ENCODE peak calls at places on chromosomes 5 and 9, in eight cellular contexts. H, W, Z, E, B, S, Q and Y are unnamed samples. For H3K9me3, the result is how much of the 10 kb centered on the place peaks cover.

GRCh38 chr5:128276537-128277216 is 193.1 kb downstream of the SLC12A2 start:
- DNase-seq in H (peak), W (peak), Z (no peak), E (peak), B (no peak), S (no peak), Q (no peak), Y (no peak)

GRCh38 chr9:95623614-95624013 is 106.8 kb upstream of the PTCH1 start:
- DNase-seq in H (peak), W (no peak), Z (no peak), E (no peak), B (no peak), S (no peak), Q (no peak), Y (no peak)

GRCh38 chr9:22201256-22201655 is 192.2 kb upstream of the CDKN2B start:
- DNase-seq in H (no peak), W (no peak), Z (no peak), E (peak), B (no peak), S (no peak), Q (no peak), Y (no peak)

GRCh38 chr5:28473531-28474107 is 1435.2 kb upstream of the CDH9 start:
- DNase-seq in H (peak), W (peak), Z (no peak), E (no peak), B (peak), S (no peak), Q (peak), Y (peak)

GRCh38 chr5:73233461-73234151 is 60.6 kb downstream of the TMEM174 start:
- DNase-seq in H (no peak), W (peak), Z (no peak), E (no peak), B (peak), S (peak), Q (no peak), Y (no peak)

GRCh38 chr5:167920589-167920988 is 370.9 kb upstream of the WWC1 start:
- DNase-seq in H (peak), W (no peak), Z (no peak), E (peak), B (no peak), S (no peak), Q (no peak), Y (no peak)

GRCh38 chr9:76176176-76176575 is 218.1 kb downstream of the RFK start:
- DNase-seq in H (no peak), W (no peak), Z (no peak), E (no peak), B (no peak), S (no peak), Q (no peak), Y (no peak)

GRCh38 chr9:4537581-4537980 is 47.3 kb downstream of the SLC1A1 start:
- DNase-seq in H (peak), W (no peak), Z (no peak), E (no peak), B (no peak), S (no peak), Q (no peak), Y (no peak)

GRCh38 chr5:122967625-122968024 is 68.9 kb downstream of the PPIC start:
- DNase-seq in H (no peak), W (no peak), Z (no peak), E (no peak), B (no peak), S (no peak), Q (peak), Y (no peak)

GRCh38 chr9:123426406-123426805 is 70.4 kb downstream of the CRB2 start:
- DNase-seq in H (no peak), W (no peak), Z (no peak), E (no peak), B (no peak), S (no peak), Q (peak), Y (peak)

GRCh38 chr5:65152131-65152530 is 329.6 kb downstream of the ADAMTS6 start:
- DNase-seq in H (peak), W (peak), Z (no peak), E (peak), B (no peak), S (no peak), Q (no peak), Y (no peak)

GRCh38 chr9:129888809-129889460 is 53.7 kb downstream of the USP20 start:
- DNase-seq in H (no peak), W (no peak), Z (no peak), E (no peak), B (no peak), S (no peak), Q (no peak), Y (no peak)

GRCh38 chr5:143402464-143403356 is 776 bp downstream of the NR3C1 start:
- DNase-seq in H (peak), W (peak), Z (no peak), E (peak), B (peak), S (peak), Q (peak), Y (peak)

GRCh38 chr9:76610009-76610352 is 151.0 kb downstream of the GCNT1 start:
- DNase-seq in H (no peak), W (peak), Z (no peak), E (peak), B (no peak), S (no peak), Q (no peak), Y (no peak)

GRCh38 chr9:134962998-134963364 is 45.3 kb upstream of the FCN1 start:
- DNase-seq in H (no peak), W (no peak), Z (no peak), E (no peak), B (no peak), S (no peak), Q (no peak), Y (no peak)

GRCh38 chr5:55440188-55440646 is 94.5 kb downstream of the PLPP1 start:
- DNase-seq in H (no peak), W (no peak), Z (no peak), E (peak), B (peak), S (peak), Q (no peak), Y (no peak)

GRCh38 chr9:92950359-92950955 is 3.1 kb downstream of the FGD3 start:
- DNase-seq in H (peak), W (no peak), Z (no peak), E (peak), B (no peak), S (no peak), Q (no peak), Y (no peak)

GRCh38 chr5:73796164-73797141 is 170.5 kb downstream of the ARHGEF28 start:
- DNase-seq in H (peak), W (peak), Z (no peak), E (peak), B (no peak), S (no peak), Q (no peak), Y (no peak)

GRCh38 chr9:107108367-107108766 is 174.7 kb upstream of the RAD23B start:
- DNase-seq in H (no peak), W (no peak), Z (no peak), E (no peak), B (no peak), S (no peak), Q (no peak), Y (no peak)

GRCh38 chr9:114141553-114142548 is 13.5 kb upstream of the COL27A1 start:
- DNase-seq in H (peak), W (peak), Z (no peak), E (peak), B (no peak), S (no peak), Q (no peak), Y (no peak)

GRCh38 chr5:153784277-153784676 is 254.4 kb downstream of the FAM114A2 start:
- DNase-seq in H (no peak), W (no peak), Z (no peak), E (peak), B (no peak), S (no peak), Q (no peak), Y (no peak)

GRCh38 chr5:75509956-75510355 is 1.5 kb downstream of the CERT1 start:
- DNase-seq in H (peak), W (peak), Z (no peak), E (peak), B (peak), S (peak), Q (no peak), Y (no peak)

GRCh38 chr5:36403601-36404311 is 102.1 kb upstream of the RANBP3L start:
- DNase-seq in H (no peak), W (no peak), Z (no peak), E (peak), B (no peak), S (no peak), Q (no peak), Y (no peak)

GRCh38 chr5:75690669-75691068 is 26.6 kb downstream of the POC5 start:
- DNase-seq in H (no peak), W (no peak), Z (no peak), E (no peak), B (no peak), S (peak), Q (no peak), Y (no peak)

GRCh38 chr9:89000973-89001916 is 10.0 kb downstream of the S1PR3 start:
- DNase-seq in H (peak), W (peak), Z (peak), E (peak), B (peak), S (peak), Q (peak), Y (peak)

GRCh38 chr5:137181685-137182084 is 317.4 kb downstream of the SPOCK1 start:
- DNase-seq in H (no peak), W (no peak), Z (no peak), E (no peak), B (no peak), S (peak), Q (no peak), Y (no peak)

GRCh38 chr5:40680741-40681350 is 1.1 kb downstream of the PTGER4 start:
- DNase-seq in H (no peak), W (no peak), Z (no peak), E (no peak), B (peak), S (peak), Q (no peak), Y (no peak)

GRCh38 chr9:124551472-124552339 is 44.5 kb upstream of the NR5A1 start:
- DNase-seq in H (peak), W (peak), Z (peak), E (peak), B (peak), S (peak), Q (peak), Y (peak)

GRCh38 chr5:97165726-97166125 is 17.3 kb downstream of the RIOK2 start:
- DNase-seq in H (no peak), W (peak), Z (no peak), E (no peak), B (no peak), S (no peak), Q (no peak), Y (no peak)

GRCh38 chr5:106127341-106127781 is 1543.4 kb downstream of the EFNA5 start:
- DNase-seq in H (peak), W (peak), Z (no peak), E (no peak), B (no peak), S (no peak), Q (peak), Y (no peak)

GRCh38 chr5:68405026-68405684 is 189.6 kb downstream of the PIK3R1 start:
- DNase-seq in H (peak), W (peak), Z (no peak), E (peak), B (no peak), S (no peak), Q (no peak), Y (no peak)

GRCh38 chr5:139704748-139705147 is 56.6 kb downstream of the CXXC5 start:
- DNase-seq in H (no peak), W (no peak), Z (no peak), E (no peak), B (no peak), S (no peak), Q (no peak), Y (no peak)

GRCh38 chr5:157143127-157143959 is 678 bp upstream of the MED7 start:
- DNase-seq in H (no peak), W (no peak), Z (no peak), E (peak), B (no peak), S (peak), Q (peak), Y (no peak)

GRCh38 chr9:81537964-81538363 is 151.4 kb downstream of the TLE1 start:
- DNase-seq in H (no peak), W (no peak), Z (no peak), E (no peak), B (no peak), S (peak), Q (no peak), Y (no peak)

GRCh38 chr5:91110709-91111108 is 272.4 kb downstream of the ARRDC3 start:
- DNase-seq in H (no peak), W (no peak), Z (no peak), E (peak), B (no peak), S (no peak), Q (no peak), Y (no peak)

GRCh38 chr5:80864109-80864508 is 96.1 kb upstream of the RASGRF2 start:
- DNase-seq in H (no peak), W (no peak), Z (no peak), E (no peak), B (no peak), S (no peak), Q (no peak), Y (no peak)

DNA sequence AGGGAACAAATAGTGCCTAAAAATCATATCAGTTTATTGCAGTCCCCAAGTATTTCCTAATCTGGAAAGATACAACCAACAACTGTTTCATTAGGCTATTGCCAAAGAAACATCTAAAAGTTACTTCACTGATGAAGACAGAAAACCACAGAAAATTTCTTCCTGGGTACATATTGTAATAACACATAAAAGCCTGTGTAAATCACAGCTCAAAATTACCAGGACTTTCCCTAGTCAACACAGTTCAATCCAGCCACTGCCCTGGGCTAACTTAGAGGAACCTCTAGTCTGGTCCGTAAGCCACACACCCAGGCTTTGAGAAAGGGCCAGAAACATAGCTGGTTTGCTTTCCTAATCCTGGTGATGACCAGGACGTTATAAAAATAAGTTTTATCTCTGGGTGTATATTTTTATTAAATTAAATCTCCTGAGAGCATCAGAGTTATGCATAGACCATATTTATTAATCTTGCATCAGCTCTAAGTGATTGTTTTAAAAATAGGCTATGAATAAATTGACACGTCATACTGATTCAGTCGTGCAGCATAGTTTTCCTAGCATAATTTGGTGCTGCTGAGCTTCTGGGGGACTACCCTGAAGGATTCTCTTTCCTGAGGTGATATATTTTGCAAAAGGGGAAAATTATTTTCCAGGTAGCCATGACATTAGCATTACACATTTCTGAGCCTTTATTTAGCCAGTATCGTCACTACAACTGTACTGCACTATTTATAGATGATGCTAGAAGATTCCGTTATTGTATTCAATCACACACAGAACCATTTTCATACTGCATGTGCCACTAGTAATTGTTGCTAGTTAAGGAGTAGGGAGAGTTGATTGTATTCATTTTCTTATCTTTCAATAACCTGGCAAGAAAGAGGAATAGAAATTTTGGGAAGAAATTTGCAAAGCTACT is 12.6 kb upstream of the MUSK start:
- DNase-seq in H (no peak), W (no peak), Z (no peak), E (peak), B (no peak), S (no peak), Q (no peak), Y (no peak)
- TF ChIP-seq EZH2phosphoT487 in H (no peak), W (no peak), Z (no peak), E (peak), B (no peak), S (no peak), Q (no peak), Y (no peak)

GRCh38 chr5:113057437-113058052 is 80.9 kb downstream of the DCP2 start:
- DNase-seq in H (no peak), W (no peak), Z (no peak), E (no peak), B (peak), S (peak), Q (no peak), Y (no peak)

GRCh38 chr5:113058706-113059226 is 82.2 kb downstream of the DCP2 start:
- DNase-seq in H (no peak), W (no peak), Z (no peak), E (no peak), B (no peak), S (peak), Q (no peak), Y (no peak)

GRCh38 chr5:113058269-113058668 is 81.7 kb downstream of the DCP2 start:
- DNase-seq in H (no peak), W (no peak), Z (no peak), E (no peak), B (no peak), S (no peak), Q (no peak), Y (no peak)

GRCh38 chr5:113054899-113055298 is 78.3 kb downstream of the DCP2 start:
- DNase-seq in H (no peak), W (no peak), Z (no peak), E (no peak), B (no peak), S (no peak), Q (no peak), Y (no peak)

DNA sequence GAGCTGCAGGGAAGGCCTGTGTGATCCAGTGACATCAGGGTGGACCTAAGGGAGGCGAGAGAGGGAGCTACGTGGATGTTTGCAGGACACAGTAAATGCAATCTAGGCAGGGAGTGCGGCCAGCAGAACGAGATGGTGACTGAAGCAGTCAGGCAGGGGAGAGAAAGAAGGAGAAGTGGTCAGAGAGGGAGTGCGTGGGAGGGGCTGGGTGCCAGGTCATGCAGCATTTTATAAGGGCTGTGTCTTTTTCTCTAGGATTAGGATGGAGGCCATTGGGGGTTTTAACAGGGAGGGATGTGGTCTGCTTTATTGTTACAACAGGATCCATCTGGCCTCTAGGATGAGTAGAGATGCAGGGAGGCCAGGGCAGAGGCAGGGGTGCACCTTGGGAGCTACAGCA is 80.4 kb downstream of the DCP2 start:
- DNase-seq in H (no peak), W (no peak), Z (no peak), E (no peak), B (no peak), S (peak), Q (no peak), Y (no peak)
- H2AFZ ChIP-seq in H (no peak), W (no peak), Z (no peak), E (no peak), B (no peak), S (no peak), Q (no peak), Y (no peak)

DNA sequence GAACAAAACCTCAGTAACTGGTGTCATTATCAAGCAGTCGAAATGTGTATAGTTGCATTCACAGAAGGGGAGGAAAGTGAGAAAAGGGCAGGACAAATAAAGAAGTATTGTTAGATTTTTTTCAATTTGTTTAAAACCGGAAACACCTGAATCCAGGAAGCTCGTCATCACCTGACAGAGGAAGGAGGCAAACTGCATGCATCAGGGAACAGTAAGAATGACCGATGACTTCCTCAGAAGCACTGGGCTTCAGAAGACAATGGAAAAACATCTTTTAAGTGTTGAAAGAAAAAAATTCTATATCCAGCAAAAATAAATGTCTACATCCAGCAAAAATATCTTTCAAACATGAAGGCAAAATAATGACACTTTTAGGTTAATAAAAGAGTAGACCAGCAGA is 29.5 kb downstream of the PLEKHG4B start:
- DNase-seq in H (no peak), W (no peak), Z (no peak), E (no peak), B (no peak), S (no peak), Q (peak), Y (peak)
- H3K9me3 ChIP-seq in H (under half), W (under half), Z (under half), E (under half), B (under half), S (under half), Q (under half), Y (under half)

GRCh38 chr5:53425598-53426516 is 54.6 kb upstream of the FST start:
- DNase-seq in H (peak), W (peak), Z (peak), E (peak), B (peak), S (peak), Q (peak), Y (peak)
- TF ChIP-seq EZH2phosphoT487 in H (no peak), W (no peak), Z (no peak), E (no peak), B (no peak), S (no peak), Q (no peak), Y (no peak)

GRCh38 chr9:127751269-127752054 is 16.4 kb upstream of the TOR2A start:
- DNase-seq in H (peak), W (peak), Z (no peak), E (peak), B (peak), S (no peak), Q (no peak), Y (no peak)
- H2AFZ ChIP-seq in H (no peak), W (no peak), Z (no peak), E (no peak), B (no peak), S (no peak), Q (no peak), Y (no peak)

DNA sequence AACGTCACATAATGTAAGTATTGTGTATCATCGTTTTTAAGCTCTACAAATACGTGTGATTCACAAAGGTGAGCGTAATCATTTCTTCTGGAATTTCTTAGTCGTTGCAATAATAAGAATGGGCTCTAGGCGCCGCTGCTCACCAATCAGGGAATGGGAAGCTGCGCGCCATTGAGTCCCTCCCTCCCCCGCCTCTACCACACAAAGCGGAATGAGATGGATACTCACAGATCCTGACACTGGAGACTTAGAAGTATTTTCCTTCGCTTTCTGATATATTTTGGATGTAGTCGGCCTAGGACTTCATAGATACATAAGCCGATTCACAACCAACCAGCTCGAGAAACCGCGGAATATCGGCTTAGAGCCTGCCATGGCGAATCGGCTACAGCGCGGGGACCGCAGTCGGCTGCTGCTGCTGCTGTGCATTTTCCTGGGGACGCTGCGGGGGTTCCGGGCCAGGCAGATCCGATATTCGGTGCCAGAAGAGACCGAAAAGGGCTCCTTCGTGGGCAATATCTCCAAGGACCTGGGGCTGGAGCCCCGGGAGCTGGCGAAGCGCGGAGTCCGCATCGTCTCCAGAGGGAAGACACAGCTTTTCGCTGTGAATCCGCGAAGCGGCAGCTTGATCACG is at the start of gene PCDHGA11:
- DNase-seq in H (no peak), W (peak), Z (peak), E (peak), B (peak), S (no peak), Q (peak), Y (peak)
- H3K9me3 ChIP-seq in H (under half), W (half or more), Z (under half), E (under half), B (half or more), S (under half), Q (under half), Y (under half)